ENCODE peak calls at places on chromosome 14, in eight cellular contexts. P, H, Q, Y, V, W, C and J are unnamed samples.

GRCh38 chr14:103023881-103024473 is 33.4 kb downstream of the CDC42BPB start:
- DNase-seq in C (no peak), H (peak), P (peak), Y (peak), V (no peak), W (no peak), Q (no peak), J (no peak)

GRCh38 chr14:59055439-59056045 is 132.9 kb upstream of the DAAM1 start:
- DNase-seq in W (no peak), H (peak), Q (no peak), C (no peak), Y (peak), V (peak), P (no peak), J (peak)

GRCh38 chr14:95500772-95501401 is 15.6 kb downstream of the SYNE3 start:
- DNase-seq in H (peak), Q (no peak), W (no peak), Y (peak), C (peak), V (no peak), P (peak), J (no peak)

GRCh38 chr14:51087024-51087423 is 7.9 kb downstream of the TRIM9 start:
- DNase-seq in C (no peak), Y (peak), Q (no peak), V (no peak), P (no peak), W (no peak), H (no peak), J (no peak)

GRCh38 chr14:70698288-70698687 is 56.6 kb downstream of the TTC9 start:
- DNase-seq in C (no peak), Q (no peak), W (peak), V (no peak), Y (peak), P (no peak), H (peak), J (no peak)

GRCh38 chr14:59969319-59969718 is 49.4 kb downstream of the LRRC9 start:
- DNase-seq in W (no peak), V (no peak), C (no peak), Y (no peak), P (no peak), Q (no peak), H (peak), J (no peak)

GRCh38 chr14:65940056-65940735 is 527.7 kb downstream of the FUT8 start:
- DNase-seq in C (no peak), H (no peak), W (no peak), Y (peak), Q (no peak), P (no peak), V (peak), J (peak)

GRCh38 chr14:24921903-24922302 is 128.0 kb downstream of the STXBP6 start:
- DNase-seq in Q (no peak), Y (peak), P (no peak), C (no peak), V (no peak), H (peak), W (no peak), J (no peak)

GRCh38 chr14:58647777-58648176 is 10.0 kb downstream of the DACT1 start:
- DNase-seq in Q (no peak), P (no peak), W (no peak), H (no peak), C (no peak), V (no peak), Y (no peak), J (no peak)

GRCh38 chr14:61556455-61556854 is 138.9 kb upstream of the HIF1A start:
- DNase-seq in Q (no peak), V (no peak), H (no peak), Y (no peak), C (no peak), P (no peak), W (no peak), J (no peak)

GRCh38 chr14:37447883-37448391 is 147.1 kb downstream of the FOXA1 start:
- DNase-seq in W (no peak), H (no peak), Y (no peak), Q (no peak), P (no peak), V (no peak), C (no peak), J (no peak)

GRCh38 chr14:104144911-104145825 is 6.8 kb downstream of the KIF26A start:
- DNase-seq in Q (no peak), V (no peak), H (no peak), W (no peak), P (peak), C (peak), Y (no peak), J (no peak)

GRCh38 chr14:104353921-104354701 is 215.7 kb downstream of the KIF26A start:
- DNase-seq in P (peak), Y (no peak), Q (no peak), C (peak), H (no peak), W (no peak), V (no peak), J (no peak)

GRCh38 chr14:68349900-68350323 is 443.0 kb downstream of the ZFP36L1 start:
- DNase-seq in Q (no peak), Y (no peak), P (no peak), W (no peak), H (peak), C (no peak), V (no peak), J (no peak)

GRCh38 chr14:102330806-102331205 is 11.3 kb downstream of the ZNF839 start:
- DNase-seq in V (no peak), H (no peak), P (no peak), C (no peak), Q (no peak), W (no peak), Y (no peak), J (no peak)

GRCh38 chr14:90398315-90398811 is 1.5 kb downstream of the CALM1 start:
- DNase-seq in C (peak), H (peak), V (peak), W (peak), Y (no peak), Q (no peak), P (no peak), J (peak)

GRCh38 chr14:41607966-41608663 is 1.4 kb downstream of the LRFN5 start:
- DNase-seq in C (no peak), P (peak), Q (peak), H (no peak), W (no peak), V (no peak), Y (no peak), J (no peak)

GRCh38 chr14:101823511-101824120 is 62.1 kb downstream of the PPP2R5C start:
- DNase-seq in Q (no peak), P (no peak), C (no peak), V (peak), W (no peak), Y (no peak), H (no peak), J (peak)

GRCh38 chr14:50319721-50320120 is 7.6 kb downstream of the DMAC2L start:
- DNase-seq in H (no peak), Q (no peak), W (no peak), Y (no peak), C (no peak), V (no peak), P (no peak), J (no peak)

GRCh38 chr14:101505216-101505970 is 55.9 kb upstream of the DIO3 start:
- DNase-seq in H (no peak), C (peak), V (no peak), Q (no peak), W (peak), P (peak), Y (no peak), J (peak)

GRCh38 chr14:42541535-42542001 is 934.9 kb downstream of the LRFN5 start:
- DNase-seq in Y (no peak), Q (no peak), P (no peak), C (no peak), W (no peak), V (no peak), H (peak), J (no peak)

GRCh38 chr14:21026251-21026987 is 1.6 kb upstream of the NDRG2 start:
- DNase-seq in H (no peak), P (no peak), C (no peak), Q (no peak), W (no peak), V (no peak), Y (no peak), J (no peak)

GRCh38 chr14:49766839-49767238 is 1.1 kb upstream of the KLHDC2 start:
- DNase-seq in V (no peak), P (no peak), Q (no peak), H (no peak), W (peak), C (no peak), Y (peak), J (no peak)

GRCh38 chr14:61568572-61569011 is 126.7 kb upstream of the HIF1A start:
- DNase-seq in C (no peak), P (no peak), H (no peak), Y (no peak), Q (no peak), V (peak), W (peak), J (peak)

GRCh38 chr14:75023108-75023507 is 20.4 kb downstream of the EIF2B2 start:
- DNase-seq in Y (no peak), P (no peak), W (no peak), V (no peak), Q (no peak), H (peak), C (no peak), J (no peak)

GRCh38 chr14:76181546-76181945 is 29.8 kb downstream of the GPATCH2L start:
- DNase-seq in V (no peak), W (no peak), H (peak), P (no peak), Y (no peak), C (no peak), Q (no peak), J (no peak)

GRCh38 chr14:62436256-62436655 is 609.0 kb downstream of the KCNH5 start:
- DNase-seq in W (no peak), Y (no peak), P (no peak), V (no peak), Q (no peak), H (no peak), C (no peak), J (no peak)

GRCh38 chr14:50928002-50928635 is 16.2 kb downstream of the PYGL start:
- DNase-seq in P (no peak), Y (peak), H (peak), V (no peak), W (no peak), C (no peak), Q (no peak), J (no peak)

GRCh38 chr14:31283153-31283552 is 75.6 kb upstream of the HECTD1 start:
- DNase-seq in V (no peak), Y (no peak), H (no peak), P (no peak), W (no peak), C (no peak), Q (no peak), J (no peak)

GRCh38 chr14:68894802-68895201 is 84.3 kb downstream of the ACTN1 start:
- DNase-seq in H (peak), P (peak), Q (no peak), C (no peak), W (no peak), V (no peak), Y (no peak), J (no peak)

GRCh38 chr14:51862171-51862838 is 1.9 kb downstream of the GNG2 start:
- DNase-seq in H (no peak), Y (peak), Q (no peak), C (no peak), P (no peak), W (no peak), V (no peak), J (peak)

GRCh38 chr14:60515696-60516284 is 6.8 kb downstream of the SIX6 start:
- DNase-seq in C (peak), P (peak), Q (no peak), W (no peak), Y (no peak), V (no peak), H (no peak), J (no peak)

GRCh38 chr14:105864651-105865265 is 338.4 kb downstream of the TMEM121 start:
- DNase-seq in H (no peak), P (peak), Q (no peak), V (no peak), C (peak), W (peak), Y (no peak), J (peak)

GRCh38 chr14:95318399-95318834 is 1.3 kb downstream of the CLMN start:
- DNase-seq in V (no peak), Y (no peak), W (no peak), Q (no peak), C (no peak), P (peak), H (no peak), J (no peak)

GRCh38 chr14:100530270-100531072 is 56.7 kb downstream of the BEGAIN start:
- DNase-seq in W (no peak), H (no peak), P (peak), V (no peak), Q (no peak), Y (no peak), C (peak), J (peak)

GRCh38 chr14:59354666-59355065 is 110.5 kb downstream of the GPR135 start:
- DNase-seq in P (no peak), Q (no peak), V (no peak), H (peak), W (no peak), C (no peak), Y (peak), J (no peak)

GRCh38 chr14:33307691-33308369 is 369.2 kb downstream of the NPAS3 start:
- DNase-seq in Q (peak), C (peak), V (no peak), W (no peak), Y (peak), P (no peak), H (peak), J (no peak)

GRCh38 chr14:105485720-105486332 is 860 bp upstream of the CRIP1 start:
- DNase-seq in W (no peak), C (no peak), V (peak), P (no peak), Y (peak), H (no peak), Q (peak), J (peak)